ENCODE peak calls at places on chromosomes 4 and X, in ten cellular contexts. One of them, this sample, is unnamed.

GRCh38 chr4:103306870-103307345 is 108.8 kb upstream of the CENPE start:
- DNase-seq in CD4-positive, alpha-beta T cell: no peak
- DNase-seq in activated naive CD8-positive, alpha-beta T cell treated with anti-CD3 and anti-CD28 coated beads for 36 hours: no peak
- DNase-seq in aorta: no peak
- DNase-seq in amniotic stem cell: no peak
- DNase-seq in effector CD4-positive, alpha-beta T cell: no peak
- DNase-seq in neural crest cell: peak
- DNase-seq in endodermal cell: peak
- DNase-seq in AG09309: no peak
- DNase-seq in activated effector memory CD4-positive, alpha-beta T cell treated with Interleukin-2 at 50 U/mL for 16 hours: no peak
- DNase-seq in this sample: peak

GRCh38 chr4:181308476-181309170 is 934.6 kb upstream of the TENM3 start:
- DNase-seq in CD4-positive, alpha-beta T cell: no peak
- DNase-seq in activated naive CD8-positive, alpha-beta T cell treated with anti-CD3 and anti-CD28 coated beads for 36 hours: no peak
- DNase-seq in aorta: no peak
- DNase-seq in amniotic stem cell: no peak
- DNase-seq in effector CD4-positive, alpha-beta T cell: no peak
- DNase-seq in neural crest cell: no peak
- DNase-seq in endodermal cell: no peak
- DNase-seq in AG09309: no peak
- DNase-seq in activated effector memory CD4-positive, alpha-beta T cell treated with Interleukin-2 at 50 U/mL for 16 hours: no peak
- DNase-seq in this sample: no peak

GRCh38 chrX:66020578-66021406 is 19.1 kb downstream of the VSIG4 start:
- DNase-seq in CD4-positive, alpha-beta T cell: no peak
- DNase-seq in activated naive CD8-positive, alpha-beta T cell treated with anti-CD3 and anti-CD28 coated beads for 36 hours: no peak
- DNase-seq in aorta: no peak
- DNase-seq in amniotic stem cell: no peak
- DNase-seq in effector CD4-positive, alpha-beta T cell: no peak
- DNase-seq in neural crest cell: no peak
- DNase-seq in endodermal cell: no peak
- DNase-seq in AG09309: no peak
- DNase-seq in activated effector memory CD4-positive, alpha-beta T cell treated with Interleukin-2 at 50 U/mL for 16 hours: no peak
- DNase-seq in this sample: no peak

GRCh38 chrX:141455103-141455502 is 129.4 kb downstream of the SPANXA1 start:
- DNase-seq in CD4-positive, alpha-beta T cell: no peak
- DNase-seq in activated naive CD8-positive, alpha-beta T cell treated with anti-CD3 and anti-CD28 coated beads for 36 hours: no peak
- DNase-seq in aorta: no peak
- DNase-seq in amniotic stem cell: no peak
- DNase-seq in effector CD4-positive, alpha-beta T cell: no peak
- DNase-seq in neural crest cell: no peak
- DNase-seq in endodermal cell: no peak
- DNase-seq in AG09309: no peak
- DNase-seq in activated effector memory CD4-positive, alpha-beta T cell treated with Interleukin-2 at 50 U/mL for 16 hours: no peak
- DNase-seq in this sample: no peak

GRCh38 chr4:105551968-105552746 is at the start of gene ARHGEF38:
- DNase-seq in CD4-positive, alpha-beta T cell: no peak
- DNase-seq in activated naive CD8-positive, alpha-beta T cell treated with anti-CD3 and anti-CD28 coated beads for 36 hours: no peak
- DNase-seq in aorta: no peak
- DNase-seq in amniotic stem cell: no peak
- DNase-seq in effector CD4-positive, alpha-beta T cell: no peak
- DNase-seq in neural crest cell: no peak
- DNase-seq in endodermal cell: peak
- DNase-seq in AG09309: no peak
- DNase-seq in activated effector memory CD4-positive, alpha-beta T cell treated with Interleukin-2 at 50 U/mL for 16 hours: no peak
- DNase-seq in this sample: no peak

GRCh38 chrX:96713303-96713702 is 28.7 kb downstream of the DIAPH2 start:
- DNase-seq in CD4-positive, alpha-beta T cell: no peak
- DNase-seq in activated naive CD8-positive, alpha-beta T cell treated with anti-CD3 and anti-CD28 coated beads for 36 hours: no peak
- DNase-seq in aorta: no peak
- DNase-seq in amniotic stem cell: no peak
- DNase-seq in effector CD4-positive, alpha-beta T cell: no peak
- DNase-seq in neural crest cell: no peak
- DNase-seq in endodermal cell: no peak
- DNase-seq in AG09309: no peak
- DNase-seq in activated effector memory CD4-positive, alpha-beta T cell treated with Interleukin-2 at 50 U/mL for 16 hours: no peak
- DNase-seq in this sample: no peak

GRCh38 chrX:77505227-77505626 is 58.0 kb downstream of the FGF16 start:
- DNase-seq in CD4-positive, alpha-beta T cell: no peak
- DNase-seq in activated naive CD8-positive, alpha-beta T cell treated with anti-CD3 and anti-CD28 coated beads for 36 hours: no peak
- DNase-seq in aorta: no peak
- DNase-seq in amniotic stem cell: no peak
- DNase-seq in effector CD4-positive, alpha-beta T cell: no peak
- DNase-seq in neural crest cell: no peak
- DNase-seq in endodermal cell: no peak
- DNase-seq in AG09309: peak
- DNase-seq in activated effector memory CD4-positive, alpha-beta T cell treated with Interleukin-2 at 50 U/mL for 16 hours: no peak
- DNase-seq in this sample: no peak

GRCh38 chr4:159366966-159367365 is 264.1 kb downstream of the RAPGEF2 start:
- DNase-seq in CD4-positive, alpha-beta T cell: no peak
- DNase-seq in activated naive CD8-positive, alpha-beta T cell treated with anti-CD3 and anti-CD28 coated beads for 36 hours: no peak
- DNase-seq in aorta: no peak
- DNase-seq in amniotic stem cell: no peak
- DNase-seq in effector CD4-positive, alpha-beta T cell: no peak
- DNase-seq in neural crest cell: no peak
- DNase-seq in endodermal cell: no peak
- DNase-seq in AG09309: no peak
- DNase-seq in activated effector memory CD4-positive, alpha-beta T cell treated with Interleukin-2 at 50 U/mL for 16 hours: no peak
- DNase-seq in this sample: no peak

GRCh38 chr4:165058676-165059075 is 5.0 kb downstream of the TRIM75 start:
- DNase-seq in CD4-positive, alpha-beta T cell: no peak
- DNase-seq in activated naive CD8-positive, alpha-beta T cell treated with anti-CD3 and anti-CD28 coated beads for 36 hours: no peak
- DNase-seq in aorta: no peak
- DNase-seq in amniotic stem cell: no peak
- DNase-seq in effector CD4-positive, alpha-beta T cell: no peak
- DNase-seq in neural crest cell: no peak
- DNase-seq in endodermal cell: no peak
- DNase-seq in AG09309: no peak
- DNase-seq in activated effector memory CD4-positive, alpha-beta T cell treated with Interleukin-2 at 50 U/mL for 16 hours: no peak
- DNase-seq in this sample: no peak

GRCh38 chrX:73785493-73785892 is 222.5 kb downstream of the CHIC1 start:
- DNase-seq in CD4-positive, alpha-beta T cell: no peak
- DNase-seq in activated naive CD8-positive, alpha-beta T cell treated with anti-CD3 and anti-CD28 coated beads for 36 hours: no peak
- DNase-seq in aorta: no peak
- DNase-seq in amniotic stem cell: no peak
- DNase-seq in effector CD4-positive, alpha-beta T cell: no peak
- DNase-seq in neural crest cell: no peak
- DNase-seq in endodermal cell: no peak
- DNase-seq in AG09309: no peak
- DNase-seq in activated effector memory CD4-positive, alpha-beta T cell treated with Interleukin-2 at 50 U/mL for 16 hours: no peak
- DNase-seq in this sample: no peak

GRCh38 chr4:7190668-7191545 is 1.4 kb upstream of the SORCS2 start:
- DNase-seq in CD4-positive, alpha-beta T cell: no peak
- DNase-seq in activated naive CD8-positive, alpha-beta T cell treated with anti-CD3 and anti-CD28 coated beads for 36 hours: no peak
- DNase-seq in aorta: peak
- DNase-seq in amniotic stem cell: no peak
- DNase-seq in effector CD4-positive, alpha-beta T cell: no peak
- DNase-seq in neural crest cell: no peak
- DNase-seq in endodermal cell: peak
- DNase-seq in AG09309: no peak
- DNase-seq in activated effector memory CD4-positive, alpha-beta T cell treated with Interleukin-2 at 50 U/mL for 16 hours: no peak
- DNase-seq in this sample: no peak

GRCh38 chr4:105102026-105102425 is 44.6 kb upstream of the TET2 start:
- DNase-seq in CD4-positive, alpha-beta T cell: no peak
- DNase-seq in activated naive CD8-positive, alpha-beta T cell treated with anti-CD3 and anti-CD28 coated beads for 36 hours: no peak
- DNase-seq in aorta: no peak
- DNase-seq in amniotic stem cell: no peak
- DNase-seq in effector CD4-positive, alpha-beta T cell: no peak
- DNase-seq in neural crest cell: no peak
- DNase-seq in endodermal cell: no peak
- DNase-seq in AG09309: no peak
- DNase-seq in activated effector memory CD4-positive, alpha-beta T cell treated with Interleukin-2 at 50 U/mL for 16 hours: no peak
- DNase-seq in this sample: no peak

GRCh38 chr4:140450352-140450751 is 22.9 kb upstream of the CLGN start:
- DNase-seq in CD4-positive, alpha-beta T cell: no peak
- DNase-seq in activated naive CD8-positive, alpha-beta T cell treated with anti-CD3 and anti-CD28 coated beads for 36 hours: no peak
- DNase-seq in aorta: no peak
- DNase-seq in amniotic stem cell: no peak
- DNase-seq in effector CD4-positive, alpha-beta T cell: no peak
- DNase-seq in neural crest cell: no peak
- DNase-seq in endodermal cell: no peak
- DNase-seq in AG09309: no peak
- DNase-seq in activated effector memory CD4-positive, alpha-beta T cell treated with Interleukin-2 at 50 U/mL for 16 hours: no peak
- DNase-seq in this sample: no peak

GRCh38 chr4:4960574-4960973 is 58.7 kb downstream of the CYTL1 start:
- DNase-seq in CD4-positive, alpha-beta T cell: no peak
- DNase-seq in activated naive CD8-positive, alpha-beta T cell treated with anti-CD3 and anti-CD28 coated beads for 36 hours: no peak
- DNase-seq in aorta: no peak
- DNase-seq in amniotic stem cell: no peak
- DNase-seq in effector CD4-positive, alpha-beta T cell: no peak
- DNase-seq in neural crest cell: no peak
- DNase-seq in endodermal cell: no peak
- DNase-seq in AG09309: no peak
- DNase-seq in activated effector memory CD4-positive, alpha-beta T cell treated with Interleukin-2 at 50 U/mL for 16 hours: no peak
- DNase-seq in this sample: no peak

GRCh38 chrX:46257451-46257879 is 287.8 kb downstream of the ZNF674 start:
- DNase-seq in CD4-positive, alpha-beta T cell: no peak
- DNase-seq in activated naive CD8-positive, alpha-beta T cell treated with anti-CD3 and anti-CD28 coated beads for 36 hours: no peak
- DNase-seq in aorta: no peak
- DNase-seq in amniotic stem cell: no peak
- DNase-seq in effector CD4-positive, alpha-beta T cell: no peak
- DNase-seq in neural crest cell: no peak
- DNase-seq in endodermal cell: no peak
- DNase-seq in AG09309: no peak
- DNase-seq in activated effector memory CD4-positive, alpha-beta T cell treated with Interleukin-2 at 50 U/mL for 16 hours: no peak
- DNase-seq in this sample: no peak

GRCh38 chr4:56435001-56435747 is at the start of gene PPAT:
- DNase-seq in CD4-positive, alpha-beta T cell: peak
- DNase-seq in activated naive CD8-positive, alpha-beta T cell treated with anti-CD3 and anti-CD28 coated beads for 36 hours: peak
- DNase-seq in aorta: peak
- DNase-seq in amniotic stem cell: peak
- DNase-seq in effector CD4-positive, alpha-beta T cell: peak
- DNase-seq in neural crest cell: peak
- DNase-seq in endodermal cell: peak
- DNase-seq in AG09309: peak
- DNase-seq in activated effector memory CD4-positive, alpha-beta T cell treated with Interleukin-2 at 50 U/mL for 16 hours: peak
- DNase-seq in this sample: peak

GRCh38 chrX:40281341-40282005 is 183.7 kb upstream of the BCOR start:
- DNase-seq in CD4-positive, alpha-beta T cell: no peak
- DNase-seq in activated naive CD8-positive, alpha-beta T cell treated with anti-CD3 and anti-CD28 coated beads for 36 hours: peak
- DNase-seq in aorta: no peak
- DNase-seq in amniotic stem cell: no peak
- DNase-seq in effector CD4-positive, alpha-beta T cell: no peak
- DNase-seq in neural crest cell: no peak
- DNase-seq in endodermal cell: no peak
- DNase-seq in AG09309: no peak
- DNase-seq in activated effector memory CD4-positive, alpha-beta T cell treated with Interleukin-2 at 50 U/mL for 16 hours: no peak
- DNase-seq in this sample: no peak

GRCh38 chrX:124211312-124211942 is 121.0 kb upstream of the TEX13D start:
- DNase-seq in CD4-positive, alpha-beta T cell: no peak
- DNase-seq in activated naive CD8-positive, alpha-beta T cell treated with anti-CD3 and anti-CD28 coated beads for 36 hours: no peak
- DNase-seq in aorta: no peak
- DNase-seq in amniotic stem cell: peak
- DNase-seq in effector CD4-positive, alpha-beta T cell: no peak
- DNase-seq in neural crest cell: no peak
- DNase-seq in endodermal cell: peak
- DNase-seq in AG09309: no peak
- DNase-seq in activated effector memory CD4-positive, alpha-beta T cell treated with Interleukin-2 at 50 U/mL for 16 hours: no peak
- DNase-seq in this sample: no peak

GRCh38 chr4:125741825-125742452 is 427.2 kb downstream of the FAT4 start:
- DNase-seq in CD4-positive, alpha-beta T cell: no peak
- DNase-seq in activated naive CD8-positive, alpha-beta T cell treated with anti-CD3 and anti-CD28 coated beads for 36 hours: no peak
- DNase-seq in aorta: no peak
- DNase-seq in amniotic stem cell: peak
- DNase-seq in effector CD4-positive, alpha-beta T cell: no peak
- DNase-seq in neural crest cell: no peak
- DNase-seq in endodermal cell: no peak
- DNase-seq in AG09309: no peak
- DNase-seq in activated effector memory CD4-positive, alpha-beta T cell treated with Interleukin-2 at 50 U/mL for 16 hours: no peak
- DNase-seq in this sample: no peak

GRCh38 chr4:130266814-130267213 is 1170.9 kb downstream of the C4orf33 start:
- DNase-seq in CD4-positive, alpha-beta T cell: no peak
- DNase-seq in activated naive CD8-positive, alpha-beta T cell treated with anti-CD3 and anti-CD28 coated beads for 36 hours: no peak
- DNase-seq in aorta: no peak
- DNase-seq in amniotic stem cell: no peak
- DNase-seq in effector CD4-positive, alpha-beta T cell: no peak
- DNase-seq in neural crest cell: no peak
- DNase-seq in endodermal cell: no peak
- DNase-seq in AG09309: no peak
- DNase-seq in activated effector memory CD4-positive, alpha-beta T cell treated with Interleukin-2 at 50 U/mL for 16 hours: no peak
- DNase-seq in this sample: no peak

GRCh38 chrX:40207626-40208025 is 109.9 kb upstream of the BCOR start:
- DNase-seq in CD4-positive, alpha-beta T cell: no peak
- DNase-seq in activated naive CD8-positive, alpha-beta T cell treated with anti-CD3 and anti-CD28 coated beads for 36 hours: peak
- DNase-seq in aorta: no peak
- DNase-seq in amniotic stem cell: no peak
- DNase-seq in effector CD4-positive, alpha-beta T cell: no peak
- DNase-seq in neural crest cell: no peak
- DNase-seq in endodermal cell: no peak
- DNase-seq in AG09309: no peak
- DNase-seq in activated effector memory CD4-positive, alpha-beta T cell treated with Interleukin-2 at 50 U/mL for 16 hours: no peak
- DNase-seq in this sample: no peak

GRCh38 chr4:74874785-74875367 is 58.0 kb upstream of the PARM1 start:
- DNase-seq in CD4-positive, alpha-beta T cell: no peak
- DNase-seq in activated naive CD8-positive, alpha-beta T cell treated with anti-CD3 and anti-CD28 coated beads for 36 hours: no peak
- DNase-seq in aorta: no peak
- DNase-seq in amniotic stem cell: peak
- DNase-seq in effector CD4-positive, alpha-beta T cell: no peak
- DNase-seq in neural crest cell: peak
- DNase-seq in endodermal cell: peak
- DNase-seq in AG09309: peak
- DNase-seq in activated effector memory CD4-positive, alpha-beta T cell treated with Interleukin-2 at 50 U/mL for 16 hours: no peak
- DNase-seq in this sample: no peak

GRCh38 chr4:1035510-1035909 is 24.1 kb downstream of the FGFRL1 start:
- DNase-seq in CD4-positive, alpha-beta T cell: no peak
- DNase-seq in activated naive CD8-positive, alpha-beta T cell treated with anti-CD3 and anti-CD28 coated beads for 36 hours: no peak
- DNase-seq in aorta: peak
- DNase-seq in amniotic stem cell: no peak
- DNase-seq in effector CD4-positive, alpha-beta T cell: no peak
- DNase-seq in neural crest cell: peak
- DNase-seq in endodermal cell: no peak
- DNase-seq in AG09309: no peak
- DNase-seq in activated effector memory CD4-positive, alpha-beta T cell treated with Interleukin-2 at 50 U/mL for 16 hours: no peak
- DNase-seq in this sample: no peak

GRCh38 chr4:168822481-168822880 is 187.6 kb downstream of the CBR4 start:
- DNase-seq in CD4-positive, alpha-beta T cell: no peak
- DNase-seq in activated naive CD8-positive, alpha-beta T cell treated with anti-CD3 and anti-CD28 coated beads for 36 hours: no peak
- DNase-seq in aorta: no peak
- DNase-seq in amniotic stem cell: no peak
- DNase-seq in effector CD4-positive, alpha-beta T cell: no peak
- DNase-seq in neural crest cell: no peak
- DNase-seq in endodermal cell: no peak
- DNase-seq in AG09309: no peak
- DNase-seq in activated effector memory CD4-positive, alpha-beta T cell treated with Interleukin-2 at 50 U/mL for 16 hours: no peak
- DNase-seq in this sample: no peak

GRCh38 chrX:36898301-36898700 is 109.9 kb upstream of the FAM47C start:
- DNase-seq in CD4-positive, alpha-beta T cell: no peak
- DNase-seq in activated naive CD8-positive, alpha-beta T cell treated with anti-CD3 and anti-CD28 coated beads for 36 hours: no peak
- DNase-seq in aorta: no peak
- DNase-seq in amniotic stem cell: no peak
- DNase-seq in effector CD4-positive, alpha-beta T cell: no peak
- DNase-seq in neural crest cell: no peak
- DNase-seq in endodermal cell: no peak
- DNase-seq in AG09309: no peak
- DNase-seq in activated effector memory CD4-positive, alpha-beta T cell treated with Interleukin-2 at 50 U/mL for 16 hours: no peak
- DNase-seq in this sample: no peak

GRCh38 chrX:16695079-16695676 is 17.3 kb downstream of the CTPS2 start:
- DNase-seq in CD4-positive, alpha-beta T cell: peak
- DNase-seq in activated naive CD8-positive, alpha-beta T cell treated with anti-CD3 and anti-CD28 coated beads for 36 hours: peak
- DNase-seq in aorta: peak
- DNase-seq in amniotic stem cell: peak
- DNase-seq in effector CD4-positive, alpha-beta T cell: peak
- DNase-seq in neural crest cell: peak
- DNase-seq in endodermal cell: peak
- DNase-seq in AG09309: no peak
- DNase-seq in activated effector memory CD4-positive, alpha-beta T cell treated with Interleukin-2 at 50 U/mL for 16 hours: peak
- DNase-seq in this sample: peak

GRCh38 chr4:10333942-10334341 is 123.3 kb downstream of the ZNF518B start:
- DNase-seq in CD4-positive, alpha-beta T cell: no peak
- DNase-seq in activated naive CD8-positive, alpha-beta T cell treated with anti-CD3 and anti-CD28 coated beads for 36 hours: no peak
- DNase-seq in aorta: no peak
- DNase-seq in amniotic stem cell: no peak
- DNase-seq in effector CD4-positive, alpha-beta T cell: no peak
- DNase-seq in neural crest cell: no peak
- DNase-seq in endodermal cell: peak
- DNase-seq in AG09309: no peak
- DNase-seq in activated effector memory CD4-positive, alpha-beta T cell treated with Interleukin-2 at 50 U/mL for 16 hours: no peak
- DNase-seq in this sample: no peak

GRCh38 chrX:54178100-54178940 is 4.7 kb downstream of the FAM120C start:
- DNase-seq in CD4-positive, alpha-beta T cell: no peak
- DNase-seq in activated naive CD8-positive, alpha-beta T cell treated with anti-CD3 and anti-CD28 coated beads for 36 hours: no peak
- DNase-seq in aorta: no peak
- DNase-seq in amniotic stem cell: peak
- DNase-seq in effector CD4-positive, alpha-beta T cell: no peak
- DNase-seq in neural crest cell: no peak
- DNase-seq in endodermal cell: no peak
- DNase-seq in AG09309: peak
- DNase-seq in activated effector memory CD4-positive, alpha-beta T cell treated with Interleukin-2 at 50 U/mL for 16 hours: no peak
- DNase-seq in this sample: no peak